ENCODE peak calls at places on chromosomes 2 and 18, in seven cellular contexts. One of them, this sample, is unnamed.
A peak's percentile ranks its signal among the peaks of the same experiment; 100 is the strongest.

GRCh38 chr2:16152928-16153753 is 212.8 kb downstream of the MYCN start:
- DNase-seq in prostate gland: no peak
- DNase-seq in A549: no peak
- DNase-seq in PC-9: no peak
- DNase-seq in Peyer's patch: no peak
- DNase-seq in DND-41: no peak
- DNase-seq in lung: no peak
- DNase-seq in this sample: no peak

GRCh38 chr2:101912545-101912944 is 79.2 kb upstream of the IL1R2 start:
- DNase-seq in prostate gland: no peak
- DNase-seq in A549: no peak
- DNase-seq in PC-9: no peak
- DNase-seq in Peyer's patch: no peak
- DNase-seq in DND-41: no peak
- DNase-seq in lung: no peak
- DNase-seq in this sample: no peak

GRCh38 chr2:46135936-46136335 is 161.3 kb upstream of the EPAS1 start:
- DNase-seq in prostate gland: no peak
- DNase-seq in A549: no peak
- DNase-seq in PC-9: no peak
- DNase-seq in Peyer's patch: no peak
- DNase-seq in DND-41: no peak
- DNase-seq in lung: peak; percentile 51
- DNase-seq in this sample: peak; percentile 22

GRCh38 chr2:232628466-232629200 is 4.8 kb upstream of the EFHD1 start:
- DNase-seq in prostate gland: no peak
- DNase-seq in A549: no peak
- DNase-seq in PC-9: no peak
- DNase-seq in Peyer's patch: no peak
- DNase-seq in DND-41: no peak
- DNase-seq in lung: no peak
- DNase-seq in this sample: no peak

GRCh38 chr2:237498341-237498740 is 11.3 kb downstream of the MLPH start:
- DNase-seq in prostate gland: no peak
- DNase-seq in A549: no peak
- DNase-seq in PC-9: no peak
- DNase-seq in Peyer's patch: no peak
- DNase-seq in DND-41: no peak
- DNase-seq in lung: no peak
- DNase-seq in this sample: peak; percentile 65

GRCh38 chr2:88815243-88816096 is 124.0 kb downstream of the RPIA start:
- DNase-seq in prostate gland: no peak
- DNase-seq in A549: no peak
- DNase-seq in PC-9: no peak
- DNase-seq in Peyer's patch: no peak
- DNase-seq in DND-41: no peak
- DNase-seq in lung: no peak
- DNase-seq in this sample: no peak

GRCh38 chr2:3603536-3604206 is 8.8 kb downstream of the COLEC11 start:
- DNase-seq in prostate gland: no peak
- DNase-seq in A549: no peak
- DNase-seq in PC-9: no peak
- DNase-seq in Peyer's patch: no peak
- DNase-seq in DND-41: no peak
- DNase-seq in lung: no peak
- DNase-seq in this sample: no peak

GRCh38 chr2:151766421-151767153 is 32.3 kb upstream of the NEB start:
- DNase-seq in prostate gland: no peak
- DNase-seq in A549: no peak
- DNase-seq in PC-9: no peak
- DNase-seq in Peyer's patch: no peak
- DNase-seq in DND-41: no peak
- DNase-seq in lung: no peak
- DNase-seq in this sample: no peak

GRCh38 chr2:178200331-178200730 is 6.0 kb downstream of the OSBPL6 start:
- DNase-seq in prostate gland: no peak
- DNase-seq in A549: no peak
- DNase-seq in PC-9: no peak
- DNase-seq in Peyer's patch: no peak
- DNase-seq in DND-41: no peak
- DNase-seq in lung: no peak
- DNase-seq in this sample: no peak

GRCh38 chr2:14654733-14655346 is 22.3 kb downstream of the LRATD1 start:
- DNase-seq in prostate gland: no peak
- DNase-seq in A549: no peak
- DNase-seq in PC-9: no peak
- DNase-seq in Peyer's patch: no peak
- DNase-seq in DND-41: no peak
- DNase-seq in lung: no peak
- DNase-seq in this sample: no peak

GRCh38 chr2:11983870-11984269 is 237.4 kb downstream of the LPIN1 start:
- DNase-seq in prostate gland: no peak
- DNase-seq in A549: no peak
- DNase-seq in PC-9: no peak
- DNase-seq in Peyer's patch: no peak
- DNase-seq in DND-41: no peak
- DNase-seq in lung: no peak
- DNase-seq in this sample: no peak

GRCh38 chr18:60053747-60054304 is 154.0 kb downstream of the PMAIP1 start:
- DNase-seq in prostate gland: no peak
- DNase-seq in A549: peak; percentile 94
- DNase-seq in PC-9: peak; percentile 70
- DNase-seq in Peyer's patch: no peak
- DNase-seq in DND-41: no peak
- DNase-seq in lung: no peak
- DNase-seq in this sample: peak; percentile 89

GRCh38 chr2:11617984-11618707 is 51.8 kb downstream of the NTSR2 start:
- DNase-seq in prostate gland: no peak
- DNase-seq in A549: no peak
- DNase-seq in PC-9: no peak
- DNase-seq in Peyer's patch: no peak
- DNase-seq in DND-41: no peak
- DNase-seq in lung: no peak
- DNase-seq in this sample: no peak

GRCh38 chr18:48342125-48342524 is 67.1 kb downstream of the ZBTB7C start:
- DNase-seq in prostate gland: no peak
- DNase-seq in A549: no peak
- DNase-seq in PC-9: no peak
- DNase-seq in Peyer's patch: no peak
- DNase-seq in DND-41: no peak
- DNase-seq in lung: no peak
- DNase-seq in this sample: no peak

GRCh38 chr2:183946193-183946592 is 652.1 kb upstream of the ZNF804A start:
- DNase-seq in prostate gland: no peak
- DNase-seq in A549: no peak
- DNase-seq in PC-9: no peak
- DNase-seq in Peyer's patch: no peak
- DNase-seq in DND-41: no peak
- DNase-seq in lung: no peak
- DNase-seq in this sample: no peak

GRCh38 chr2:20422679-20423271 is 24.1 kb upstream of the RHOB start:
- DNase-seq in prostate gland: no peak
- DNase-seq in A549: peak; percentile 39
- DNase-seq in PC-9: no peak
- DNase-seq in Peyer's patch: no peak
- DNase-seq in DND-41: no peak
- DNase-seq in lung: no peak
- DNase-seq in this sample: peak; percentile 73
- TF ChIP-seq CTCF in prostate gland: peak; percentile 15
- TF ChIP-seq CTCF in A549: no peak
- TF ChIP-seq CTCF in PC-9: no peak
- TF ChIP-seq CTCF in Peyer's patch: no peak
- TF ChIP-seq CTCF in DND-41: peak; percentile 39
- TF ChIP-seq CTCF in lung: no peak
- TF ChIP-seq CTCF in this sample: peak; percentile 40

GRCh38 chr18:63074987-63075404 is 244.6 kb downstream of the BCL2 start:
- DNase-seq in prostate gland: peak; percentile 73
- DNase-seq in A549: peak; percentile 40
- DNase-seq in PC-9: peak; percentile 63
- DNase-seq in Peyer's patch: peak; percentile 83
- DNase-seq in DND-41: no peak
- DNase-seq in lung: peak; percentile 85
- DNase-seq in this sample: peak; percentile 34
- H3K4me3 ChIP-seq in prostate gland: peak overlapping the region; percentile 28
- H3K4me3 ChIP-seq in A549: peak overlapping the region; percentile 41
- H3K4me3 ChIP-seq in PC-9: peak overlapping the region; percentile 56
- H3K4me3 ChIP-seq in Peyer's patch: peak overlapping the region; percentile 33
- H3K4me3 ChIP-seq in DND-41: no peak overlapping the region
- H3K4me3 ChIP-seq in lung: peak overlapping the region; percentile 49
- H3K4me3 ChIP-seq in this sample: peak overlapping the region; percentile 58

DNA sequence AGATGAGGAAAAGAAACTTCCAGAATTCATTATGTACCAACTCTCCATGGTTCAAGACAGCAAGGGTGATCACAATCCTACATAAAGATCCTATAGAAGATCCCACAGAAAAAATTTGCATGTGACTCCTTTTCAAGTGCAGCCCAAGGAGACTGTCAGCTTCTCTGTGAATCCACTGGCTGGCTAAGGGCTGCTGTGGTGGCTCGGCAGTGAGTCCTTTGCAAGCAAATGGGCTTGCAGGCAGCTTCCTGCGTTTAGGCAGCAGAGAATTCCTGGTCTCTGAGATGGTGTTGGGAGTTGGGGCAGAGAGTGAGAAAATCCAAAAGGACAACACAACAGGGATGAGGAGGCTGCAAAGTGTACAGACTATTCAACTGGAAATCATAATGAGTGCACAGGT is 43.4 kb downstream of the NABP1 start:
- DNase-seq in prostate gland: no peak
- DNase-seq in A549: no peak
- DNase-seq in PC-9: no peak
- DNase-seq in Peyer's patch: no peak
- DNase-seq in DND-41: no peak
- DNase-seq in lung: no peak
- DNase-seq in this sample: no peak
- TF ChIP-seq CTCF in prostate gland: no peak
- TF ChIP-seq CTCF in A549: no peak
- TF ChIP-seq CTCF in PC-9: no peak
- TF ChIP-seq CTCF in Peyer's patch: no peak
- TF ChIP-seq CTCF in DND-41: no peak
- TF ChIP-seq CTCF in lung: no peak
- TF ChIP-seq CTCF in this sample: no peak

GRCh38 chr2:176931588-176932563 is 280.7 kb upstream of the HNRNPA3 start:
- DNase-seq in prostate gland: no peak
- DNase-seq in A549: peak; percentile 29
- DNase-seq in PC-9: no peak
- DNase-seq in Peyer's patch: no peak
- DNase-seq in DND-41: no peak
- DNase-seq in lung: no peak
- DNase-seq in this sample: peak; percentile 24
- H3K4me3 ChIP-seq in prostate gland: no peak overlapping the region
- H3K4me3 ChIP-seq in A549: no peak overlapping the region
- H3K4me3 ChIP-seq in PC-9: no peak overlapping the region
- H3K4me3 ChIP-seq in Peyer's patch: no peak overlapping the region
- H3K4me3 ChIP-seq in DND-41: no peak overlapping the region
- H3K4me3 ChIP-seq in lung: no peak overlapping the region
- H3K4me3 ChIP-seq in this sample: no peak overlapping the region

DNA sequence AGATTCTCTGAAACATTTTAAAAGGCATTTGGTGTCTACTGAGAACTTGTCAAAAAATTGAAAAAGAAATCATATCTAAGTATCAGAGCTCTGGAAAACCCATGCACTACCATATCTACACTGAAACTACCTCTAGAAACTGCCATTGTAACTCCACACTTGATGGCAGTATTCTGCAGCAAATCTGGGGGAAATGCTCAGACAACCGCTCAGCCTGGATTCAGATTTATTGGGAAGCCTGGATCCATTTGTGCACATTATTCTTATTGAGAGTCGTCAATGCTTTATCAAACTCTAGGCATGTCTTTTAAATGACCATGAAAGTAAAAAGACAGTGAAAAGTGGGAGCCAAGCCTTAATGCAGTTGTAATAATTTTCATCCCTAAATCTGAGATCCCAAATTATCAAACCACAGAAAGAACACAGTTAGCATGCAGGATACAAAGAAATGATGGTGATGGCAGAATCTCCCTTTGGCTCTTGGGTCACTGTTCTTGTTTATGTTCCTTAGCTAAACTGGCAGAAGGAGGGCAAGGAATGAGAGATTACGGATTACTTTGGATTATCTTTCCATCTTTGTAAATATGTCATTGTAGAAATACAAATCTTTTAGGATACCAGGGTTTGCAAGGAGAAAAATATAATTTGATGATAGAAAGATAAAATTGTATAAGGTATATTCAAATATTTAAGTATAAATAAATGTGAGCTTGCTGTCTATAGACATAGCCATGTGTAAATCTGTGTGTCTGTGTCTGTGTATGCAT is 512.1 kb upstream of the SYT4 start:
- DNase-seq in prostate gland: no peak
- DNase-seq in A549: no peak
- DNase-seq in PC-9: no peak
- DNase-seq in Peyer's patch: no peak
- DNase-seq in DND-41: no peak
- DNase-seq in lung: no peak
- DNase-seq in this sample: peak; percentile 3
- TF ChIP-seq CTCF in prostate gland: peak; percentile 13
- TF ChIP-seq CTCF in A549: no peak
- TF ChIP-seq CTCF in PC-9: no peak
- TF ChIP-seq CTCF in Peyer's patch: no peak
- TF ChIP-seq CTCF in DND-41: peak; percentile 41
- TF ChIP-seq CTCF in lung: no peak
- TF ChIP-seq CTCF in this sample: peak; percentile 38

GRCh38 chr2:64137996-64138395 is 6.2 kb downstream of the PELI1 start:
- DNase-seq in prostate gland: no peak
- DNase-seq in A549: no peak
- DNase-seq in PC-9: peak; percentile 55
- DNase-seq in Peyer's patch: no peak
- DNase-seq in DND-41: no peak
- DNase-seq in lung: no peak
- DNase-seq in this sample: no peak

GRCh38 chr2:64142817-64143153 is 1.4 kb downstream of the PELI1 start:
- DNase-seq in prostate gland: no peak
- DNase-seq in A549: no peak
- DNase-seq in PC-9: no peak
- DNase-seq in Peyer's patch: no peak
- DNase-seq in DND-41: no peak
- DNase-seq in lung: no peak
- DNase-seq in this sample: no peak

GRCh38 chr2:64143154-64144056 is 815 bp downstream of the PELI1 start:
- DNase-seq in prostate gland: peak; percentile 25
- DNase-seq in A549: peak; percentile 28
- DNase-seq in PC-9: no peak
- DNase-seq in Peyer's patch: no peak
- DNase-seq in DND-41: peak; percentile 47
- DNase-seq in lung: no peak
- DNase-seq in this sample: peak; percentile 25

GRCh38 chr2:64141711-64142405 is 2.4 kb downstream of the PELI1 start:
- DNase-seq in prostate gland: peak; percentile 20
- DNase-seq in A549: no peak
- DNase-seq in PC-9: no peak
- DNase-seq in Peyer's patch: no peak
- DNase-seq in DND-41: no peak
- DNase-seq in lung: no peak
- DNase-seq in this sample: peak; percentile 57

DNA sequence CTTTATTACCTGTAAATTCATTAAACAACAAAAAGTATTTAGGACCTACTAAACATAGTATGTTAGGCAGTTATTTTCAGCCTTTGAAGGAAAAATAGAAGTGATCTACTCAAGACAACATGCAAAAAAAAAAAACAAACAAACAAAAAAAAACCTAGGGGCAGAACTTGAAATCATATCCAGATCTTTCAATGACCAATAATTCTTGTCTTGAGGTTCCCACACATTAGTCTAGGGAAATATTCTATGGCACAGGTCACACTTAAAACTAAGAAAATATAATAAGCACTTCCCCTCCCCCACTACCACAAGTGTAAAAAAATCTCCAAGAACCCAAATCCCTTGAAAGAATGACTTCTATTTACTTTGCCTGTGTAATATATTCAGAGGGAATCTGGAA is 3.6 kb downstream of the PELI1 start:
- DNase-seq in prostate gland: no peak
- DNase-seq in A549: no peak
- DNase-seq in PC-9: no peak
- DNase-seq in Peyer's patch: no peak
- DNase-seq in DND-41: no peak
- DNase-seq in lung: no peak
- DNase-seq in this sample: no peak
- H3K4me3 ChIP-seq in prostate gland: no peak overlapping the region
- H3K4me3 ChIP-seq in A549: no peak overlapping the region
- H3K4me3 ChIP-seq in PC-9: no peak overlapping the region
- H3K4me3 ChIP-seq in Peyer's patch: no peak overlapping the region
- H3K4me3 ChIP-seq in DND-41: no peak overlapping the region
- H3K4me3 ChIP-seq in lung: no peak overlapping the region
- H3K4me3 ChIP-seq in this sample: no peak overlapping the region

This sample was measured in AG10803.